ENCODE peak calls at places on chromosomes 6 and 20, in eight cellular contexts. E, P, Y, W, D, V, Z and O are unnamed samples.
A peak's percentile ranks its signal among the peaks of the same experiment; 100 is the strongest.

GRCh38 chr20:8811801-8812594 is 256.9 kb upstream of the PLCB4 start:
- DNase-seq in Y (no peak), E (no peak), D (no peak), P (no peak), Z (no peak), W (no peak), V (no peak), O (no peak)

GRCh38 chr20:19885981-19886665 is 128.1 kb downstream of the RIN2 start:
- DNase-seq in W (peak; percentile 84), Y (peak; percentile 61), E (peak; percentile 63), P (peak; percentile 75), V (no peak), D (no peak), Z (no peak), O (no peak)

GRCh38 chr20:24948939-24949679 is at the start of gene CST7:
- DNase-seq in P (no peak), V (no peak), D (peak; percentile 84), Y (peak; percentile 49), E (no peak), W (no peak), Z (no peak), O (peak; percentile 57)

GRCh38 chr6:134741193-134741521 is 208.7 kb downstream of the ALDH8A1 start:
- DNase-seq in D (no peak), Z (no peak), Y (no peak), E (no peak), V (no peak), W (no peak), P (no peak), O (no peak)

GRCh38 chr20:48771542-48771941 is 56.3 kb downstream of the PREX1 start:
- DNase-seq in P (no peak), Y (no peak), V (no peak), W (no peak), Z (no peak), E (no peak), D (no peak), O (no peak)

GRCh38 chr6:134315974-134316391 is 1.9 kb downstream of the SGK1 start:
- DNase-seq in Y (no peak), Z (no peak), D (no peak), W (no peak), E (no peak), V (no peak), P (no peak), O (no peak)

GRCh38 chr6:75278474-75279077 is 6.0 kb downstream of the TMEM30A start:
- DNase-seq in Z (no peak), Y (no peak), D (no peak), V (no peak), W (no peak), P (no peak), E (no peak), O (no peak)

GRCh38 chr6:139600313-139600712 is 225.9 kb upstream of the CITED2 start:
- DNase-seq in Y (no peak), D (no peak), W (no peak), V (no peak), P (no peak), E (no peak), Z (no peak), O (no peak)

GRCh38 chr6:110002676-110003075 is 24.6 kb downstream of the GPR6 start:
- DNase-seq in Z (no peak), Y (no peak), P (no peak), E (no peak), D (no peak), W (no peak), V (no peak), O (no peak)

GRCh38 chr20:31838646-31839292 is 6.6 kb downstream of the FOXS1 start:
- DNase-seq in P (no peak), Z (no peak), D (no peak), Y (no peak), W (no peak), V (no peak), E (no peak), O (no peak)

GRCh38 chr6:134787261-134787871 is 162.5 kb downstream of the ALDH8A1 start:
- DNase-seq in D (no peak), W (peak; percentile 20), P (no peak), V (no peak), Z (peak; percentile 1), Y (no peak), E (peak; percentile 36), O (no peak)

GRCh38 chr6:42532038-42532669 is 31.7 kb upstream of the UBR2 start:
- DNase-seq in E (peak; percentile 79), V (no peak), D (peak; percentile 49), P (no peak), Z (peak; percentile 79), Y (no peak), W (peak; percentile 75), O (no peak)

GRCh38 chr20:32362924-32363364 is 4.8 kb downstream of the ASXL1 start:
- DNase-seq in P (no peak), W (no peak), Y (no peak), E (no peak), V (no peak), Z (no peak), D (no peak), O (no peak)

GRCh38 chr6:133983099-133983939 is 30.3 kb downstream of the TBPL1 start:
- DNase-seq in D (peak; percentile 5), Y (no peak), Z (no peak), V (peak; percentile 13), P (no peak), W (peak; percentile 80), E (peak; percentile 80), O (peak; percentile 42)

GRCh38 chr6:101668496-101668895 is 275.0 kb downstream of the GRIK2 start:
- DNase-seq in Y (no peak), D (no peak), Z (no peak), W (no peak), P (no peak), E (no peak), V (no peak), O (no peak)

GRCh38 chr6:42978487-42978792 is 541 bp downstream of the PEX6 start:
- DNase-seq in V (no peak), P (no peak), D (no peak), Y (no peak), E (no peak), Z (no peak), W (peak; percentile 61), O (no peak)

GRCh38 chr20:25296094-25297093 is 48.5 kb downstream of the PYGB start:
- DNase-seq in Z (no peak), E (peak; percentile 49), W (no peak), V (no peak), Y (no peak), D (peak; percentile 26), P (no peak), O (no peak)

GRCh38 chr20:33169176-33169794 is 1.3 kb downstream of the BPIFA2 start:
- DNase-seq in E (no peak), D (no peak), W (no peak), P (no peak), V (no peak), Z (no peak), Y (no peak), O (no peak)

GRCh38 chr6:100447900-100448700 is 16.6 kb downstream of the SIM1 start:
- DNase-seq in Y (no peak), V (no peak), P (no peak), W (no peak), Z (no peak), D (no peak), E (no peak), O (no peak)

GRCh38 chr6:134954272-134954990 is 4.5 kb upstream of the ALDH8A1 start:
- DNase-seq in D (no peak), W (no peak), Z (no peak), V (no peak), E (no peak), P (no peak), Y (no peak), O (no peak)

GRCh38 chr6:108960601-108961000 is 112.4 kb downstream of the ARMC2 start:
- DNase-seq in E (peak; percentile 42), D (no peak), W (no peak), Z (no peak), Y (no peak), V (no peak), P (no peak), O (no peak)

GRCh38 chr20:31923388-31924271 is 28.2 kb downstream of the PDRG1 start:
- DNase-seq in P (no peak), Z (no peak), V (no peak), E (no peak), D (no peak), W (no peak), Y (no peak), O (no peak)

GRCh38 chr6:142210606-142211005 is 63.5 kb downstream of the VTA1 start:
- DNase-seq in D (no peak), E (no peak), V (no peak), Z (no peak), W (no peak), Y (no peak), P (no peak), O (no peak)

DNA sequence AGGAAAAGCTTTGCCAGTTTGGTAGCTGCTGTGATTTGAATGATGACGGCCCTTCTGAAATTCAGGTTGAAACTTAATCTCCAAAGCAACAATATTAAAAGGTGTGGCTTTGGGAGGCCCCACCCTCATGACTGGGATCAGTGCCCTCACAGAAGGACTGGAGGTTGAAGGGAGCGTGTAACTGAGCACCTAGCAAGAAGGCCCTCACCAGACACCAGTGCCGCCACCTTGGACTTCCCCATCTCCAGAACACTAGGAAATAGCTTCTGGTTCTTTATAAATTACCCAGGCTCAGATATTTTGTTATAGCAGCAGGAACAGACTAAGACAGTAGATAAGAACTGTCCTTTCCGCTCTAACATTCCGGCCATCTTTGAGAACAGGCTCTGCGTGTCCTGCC is 243.1 kb downstream of the DLL1 start:
- DNase-seq in D (no peak), W (no peak), V (no peak), P (no peak), Y (peak; percentile 17), E (no peak), Z (no peak), O (no peak)
- H3K9me3 ChIP-seq in D (no peaks in the 10 kb centered on the region), W (no peaks in the 10 kb centered on the region), V (no peaks in the 10 kb centered on the region), P (no peaks in the 10 kb centered on the region), Y (no peaks in the 10 kb centered on the region), E (no peaks in the 10 kb centered on the region), Z (no peaks in the 10 kb centered on the region), O (no peaks in the 10 kb centered on the region)

GRCh38 chr6:164532546-164533362 is 776.7 kb downstream of the C6orf118 start:
- DNase-seq in V (no peak), E (no peak), Y (no peak), D (no peak), Z (no peak), P (no peak), W (no peak), O (no peak)
- H3K9me3 ChIP-seq in V (no peaks in the 10 kb centered on the region), E (no peaks in the 10 kb centered on the region), Y (no peaks in the 10 kb centered on the region), D (no peaks in the 10 kb centered on the region), Z (peaks cover 6% of the 10 kb centered on the region), P (no peaks in the 10 kb centered on the region), W (peaks cover 5% of the 10 kb centered on the region), O (no peaks in the 10 kb centered on the region)

DNA sequence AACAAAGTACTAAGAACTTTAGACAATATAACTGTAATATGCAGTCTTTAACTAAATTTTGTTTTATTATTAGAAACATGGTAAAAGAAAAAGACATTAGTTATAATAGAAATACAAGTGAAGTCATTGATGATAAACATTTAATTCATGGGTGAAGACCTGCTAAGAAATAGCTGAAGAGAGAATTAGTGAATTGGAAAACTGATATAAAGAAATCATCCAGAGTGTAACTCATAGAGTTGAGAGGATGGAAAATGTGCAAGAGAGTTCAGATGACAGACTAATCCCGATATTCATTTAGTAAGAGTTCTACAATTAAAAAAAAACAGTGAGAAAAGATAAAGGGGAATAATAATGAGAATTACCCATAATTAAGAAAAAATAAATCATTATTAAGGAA is 220.7 kb upstream of the THBS2 start:
- DNase-seq in W (no peak), P (no peak), D (no peak), Z (no peak), Y (no peak), V (no peak), E (no peak), O (no peak)
- H3K9me3 ChIP-seq in W (peaks cover 34% of the 10 kb centered on the region), P (peaks cover 32% of the 10 kb centered on the region), D (no peaks in the 10 kb centered on the region), Z (peaks cover 4% of the 10 kb centered on the region), Y (no peaks in the 10 kb centered on the region), V (no peaks in the 10 kb centered on the region), E (no peaks in the 10 kb centered on the region), O (peaks cover 17% of the 10 kb centered on the region)

GRCh38 chr6:169407338-169407737 is 153.7 kb upstream of the THBS2 start:
- DNase-seq in Y (no peak), V (no peak), Z (no peak), D (no peak), E (no peak), P (no peak), W (no peak), O (no peak)
- H3K9me3 ChIP-seq in Y (no peaks in the 10 kb centered on the region), V (no peaks in the 10 kb centered on the region), Z (no peaks in the 10 kb centered on the region), D (no peaks in the 10 kb centered on the region), E (no peaks in the 10 kb centered on the region), P (no peaks in the 10 kb centered on the region), W (peaks cover 13% of the 10 kb centered on the region), O (no peaks in the 10 kb centered on the region)